ENCODE peak calls at places on chromosomes 13 and 19, in nine cellular contexts. J is GM03348; E is AG08396; U is RWPE1; X is stimulated activated CD4-positive, alpha-beta T cell treated with anti-CD3 and anti-CD28 coated beads, Interleukin-2, amount 100 ng/mL, for 24 hours; B is non-pigmented ciliary epithelial cell; R is mesenteric fat pad; S is T47D; C is NCI-H774. G is an unnamed sample.
A peak's percentile ranks its signal among the peaks of the same experiment; 100 is the strongest.

GRCh38 chr13:51549050-51549449 is 35.2 kb upstream of the WDFY2 start:
- DNase-seq in J (no peak), E (no peak), U (no peak), X (no peak), B (no peak), R (no peak), S (no peak), C (no peak), G (no peak)

GRCh38 chr19:8610041-8610927 is at the start of gene ADAMTS10:
- DNase-seq in J (peak; percentile 71), E (peak; percentile 62), U (no peak), X (peak; percentile 41), B (no peak), R (no peak), S (peak; percentile 19), C (no peak), G (peak; percentile 12)

GRCh38 chr13:32309812-32310706 is 5.1 kb downstream of the ZAR1L start:
- DNase-seq in J (peak; percentile 63), E (peak; percentile 55), U (peak; percentile 23), X (no peak), B (no peak), R (no peak), S (peak; percentile 67), C (no peak), G (peak; percentile 75)

GRCh38 chr13:30438286-30438685 is 16.0 kb downstream of the UBE2L5 start:
- DNase-seq in J (no peak), E (no peak), U (no peak), X (no peak), B (no peak), R (no peak), S (no peak), C (no peak), G (no peak)

GRCh38 chr13:30408319-30409101 is 13.8 kb upstream of the UBE2L5 start:
- DNase-seq in J (peak; percentile 93), E (peak; percentile 90), U (peak; percentile 63), X (peak; percentile 96), B (no peak), R (peak; percentile 98), S (peak; percentile 90), C (peak; percentile 27), G (peak; percentile 93)

GRCh38 chr13:103022328-103022727 is 43.9 kb downstream of the SLC10A2 start:
- DNase-seq in J (no peak), E (no peak), U (no peak), X (no peak), B (no peak), R (no peak), S (no peak), C (no peak), G (no peak)

GRCh38 chr13:51058461-51059167 is 52.5 kb downstream of the C13orf42 start:
- DNase-seq in J (no peak), E (no peak), U (no peak), X (no peak), B (no peak), R (no peak), S (no peak), C (no peak), G (no peak)

GRCh38 chr19:5993516-5994406 is 15.8 kb upstream of the RANBP3 start:
- DNase-seq in J (no peak), E (no peak), U (no peak), X (no peak), B (no peak), R (no peak), S (no peak), C (no peak), G (peak; percentile 69)

GRCh38 chr13:106532111-106532929 is 3.1 kb downstream of the EFNB2 start:
- DNase-seq in J (no peak), E (peak; percentile 13), U (no peak), X (no peak), B (no peak), R (no peak), S (no peak), C (no peak), G (no peak)

GRCh38 chr19:10228925-10229324 is 2.2 kb downstream of the S1PR2 start:
- DNase-seq in J (peak; percentile 67), E (peak; percentile 59), U (peak; percentile 35), X (peak; percentile 32), B (no peak), R (no peak), S (no peak), C (no peak), G (peak; percentile 43)

GRCh38 chr19:30222428-30222873 is 149.7 kb upstream of the ZNF536 start:
- DNase-seq in J (peak; percentile 72), E (peak; percentile 65), U (no peak), X (peak; percentile 45), B (no peak), R (peak; percentile 81), S (no peak), C (no peak), G (no peak)

GRCh38 chr13:105572401-105572800 is 963.1 kb downstream of the EFNB2 start:
- DNase-seq in J (no peak), E (no peak), U (peak; percentile 13), X (no peak), B (no peak), R (no peak), S (no peak), C (no peak), G (no peak)

GRCh38 chr13:42892760-42893159 is 99.3 kb downstream of the EPSTI1 start:
- DNase-seq in J (peak; percentile 58), E (no peak), U (peak; percentile 57), X (no peak), B (no peak), R (no peak), S (no peak), C (no peak), G (no peak)

GRCh38 chr19:8639821-8640401 is 9.5 kb downstream of the NFILZ start:
- DNase-seq in J (no peak), E (no peak), U (no peak), X (no peak), B (no peak), R (no peak), S (peak; percentile 79), C (no peak), G (no peak)

GRCh38 chr19:16988661-16989060 is 37.9 kb downstream of the CPAMD8 start:
- DNase-seq in J (no peak), E (no peak), U (no peak), X (no peak), B (no peak), R (no peak), S (no peak), C (no peak), G (no peak)

GRCh38 chr13:43787518-43787891 is 733 bp upstream of the ENOX1 start:
- DNase-seq in J (no peak), E (no peak), U (no peak), X (no peak), B (no peak), R (no peak), S (no peak), C (no peak), G (no peak)

GRCh38 chr13:106619688-106620555 is 52.0 kb upstream of the ARGLU1 start:
- DNase-seq in J (peak; percentile 87), E (peak; percentile 70), U (peak; percentile 78), X (peak; percentile 7), B (no peak), R (no peak), S (peak; percentile 69), C (peak; percentile 66), G (peak; percentile 25)

GRCh38 chr19:29525901-29526729 is at the start of gene VSTM2B:
- DNase-seq in J (no peak), E (no peak), U (no peak), X (no peak), B (no peak), R (no peak), S (no peak), C (no peak), G (no peak)

GRCh38 chr13:46297338-46297737 is 85.6 kb downstream of the LRRC63 start:
- DNase-seq in J (peak; percentile 20), E (no peak), U (no peak), X (no peak), B (peak; percentile 19), R (no peak), S (no peak), C (no peak), G (peak; percentile 41)

GRCh38 chr13:21826214-21827015 is 155.5 kb downstream of the FGF9 start:
- DNase-seq in J (peak; percentile 24), E (no peak), U (no peak), X (no peak), B (no peak), R (no peak), S (no peak), C (no peak), G (no peak)

GRCh38 chr19:45753548-45753947 is 15.5 kb downstream of the SIX5 start:
- DNase-seq in J (no peak), E (no peak), U (no peak), X (no peak), B (no peak), R (no peak), S (peak; percentile 32), C (no peak), G (no peak)

GRCh38 chr19:58409010-58409790 is 751 bp downstream of the ZNF584 start:
- DNase-seq in J (peak; percentile 40), E (no peak), U (no peak), X (peak; percentile 51), B (no peak), R (no peak), S (peak; percentile 40), C (no peak), G (no peak)

GRCh38 chr13:40096357-40096911 is 441.0 kb downstream of the COG6 start:
- DNase-seq in J (no peak), E (no peak), U (no peak), X (peak; percentile 40), B (no peak), R (no peak), S (no peak), C (no peak), G (no peak)

GRCh38 chr19:22735911-22736645 is 47.9 kb downstream of the ZNF99 start:
- DNase-seq in J (no peak), E (no peak), U (no peak), X (no peak), B (no peak), R (no peak), S (no peak), C (no peak), G (no peak)

GRCh38 chr13:49690990-49691886 is at the start of gene EBPL:
- DNase-seq in J (peak; percentile 99), E (peak; percentile 96), U (peak; percentile 96), X (peak; percentile 98), B (peak; percentile 42), R (peak; percentile 96), S (peak; percentile 93), C (peak; percentile 65), G (peak; percentile 91)

GRCh38 chr13:26074706-26075105 is 22.9 kb upstream of the SHISA2 start:
- DNase-seq in J (no peak), E (no peak), U (no peak), X (no peak), B (peak; percentile 24), R (no peak), S (peak; percentile 47), C (no peak), G (no peak)

GRCh38 chr13:48530833-48531232 is 2.0 kb downstream of the RCBTB2 start:
- DNase-seq in J (no peak), E (no peak), U (no peak), X (no peak), B (no peak), R (no peak), S (no peak), C (no peak), G (no peak)

GRCh38 chr19:49407482-49408015 is 15.7 kb downstream of the PTH2 start:
- DNase-seq in J (no peak), E (no peak), U (no peak), X (no peak), B (no peak), R (no peak), S (no peak), C (no peak), G (no peak)

GRCh38 chr19:49151339-49152217 is 3.6 kb downstream of the HRC start:
- DNase-seq in J (peak; percentile 67), E (peak; percentile 65), U (peak; percentile 92), X (peak; percentile 59), B (no peak), R (no peak), S (peak; percentile 98), C (peak; percentile 81), G (no peak)

GRCh38 chr13:26619321-26619720 is 61.8 kb downstream of the WASF3 start:
- DNase-seq in J (peak; percentile 75), E (peak; percentile 58), U (peak; percentile 8), X (no peak), B (peak; percentile 59), R (no peak), S (no peak), C (no peak), G (no peak)

GRCh38 chr19:10654610-10655456 is 687 bp downstream of the ILF3 start:
- DNase-seq in J (peak; percentile 96), E (peak; percentile 93), U (peak; percentile 66), X (peak; percentile 71), B (no peak), R (no peak), S (peak; percentile 33), C (peak; percentile 56), G (no peak)

G was measured in dermis microvascular lymphatic vessel endothelial cell.